ENCODE peak calls at places on chromosomes 6 and 20, in four cellular contexts. One of them, this sample, is unnamed.
A peak's percentile ranks its signal among the peaks of the same experiment; 100 is the strongest.

GRCh38 chr6:14762077-14762476 is 483.8 kb upstream of the JARID2 start:
- DNase-seq in BE2C: no peak
- DNase-seq in A673: no peak
- DNase-seq in omental fat pad: no peak
- DNase-seq in this sample: no peak

GRCh38 chr20:64049060-64049886 is at the start of gene SOX18:
- DNase-seq in BE2C: peak; percentile 71
- DNase-seq in A673: peak; percentile 62
- DNase-seq in omental fat pad: no peak
- DNase-seq in this sample: no peak

GRCh38 chr20:11976966-11977365 is 59.3 kb downstream of the BTBD3 start:
- DNase-seq in BE2C: no peak
- DNase-seq in A673: no peak
- DNase-seq in omental fat pad: no peak
- DNase-seq in this sample: no peak

GRCh38 chr6:167152858-167153257 is 4.9 kb downstream of the GPR31 start:
- DNase-seq in BE2C: no peak
- DNase-seq in A673: no peak
- DNase-seq in omental fat pad: no peak
- DNase-seq in this sample: no peak

GRCh38 chr6:47701374-47701773 is 3.0 kb downstream of the ADGRF4 start:
- DNase-seq in BE2C: no peak
- DNase-seq in A673: no peak
- DNase-seq in omental fat pad: no peak
- DNase-seq in this sample: no peak

GRCh38 chr6:156618600-156619205 is 158.5 kb upstream of the ARID1B start:
- DNase-seq in BE2C: peak; percentile 52
- DNase-seq in A673: peak; percentile 68
- DNase-seq in omental fat pad: no peak
- DNase-seq in this sample: no peak

GRCh38 chr20:49989234-49990065 is 6.7 kb downstream of the SNAI1 start:
- DNase-seq in BE2C: no peak
- DNase-seq in A673: peak; percentile 75
- DNase-seq in omental fat pad: no peak
- DNase-seq in this sample: no peak

GRCh38 chr6:118387921-118388701 is 160.0 kb upstream of the PLN start:
- DNase-seq in BE2C: no peak
- DNase-seq in A673: peak; percentile 7
- DNase-seq in omental fat pad: no peak
- DNase-seq in this sample: peak; percentile 76

GRCh38 chr6:3617681-3618299 is 133.7 kb downstream of the PXDC1 start:
- DNase-seq in BE2C: no peak
- DNase-seq in A673: no peak
- DNase-seq in omental fat pad: no peak
- DNase-seq in this sample: no peak

GRCh38 chr20:63624486-63624885 is 2.4 kb downstream of the GMEB2 start:
- DNase-seq in BE2C: no peak
- DNase-seq in A673: peak; percentile 89
- DNase-seq in omental fat pad: no peak
- DNase-seq in this sample: no peak

GRCh38 chr6:56040271-56040670 is 164.9 kb upstream of the BMP5 start:
- DNase-seq in BE2C: no peak
- DNase-seq in A673: peak; percentile 34
- DNase-seq in omental fat pad: no peak
- DNase-seq in this sample: no peak

GRCh38 chr6:117938324-117938995 is 31.4 kb downstream of the SLC35F1 start:
- DNase-seq in BE2C: peak; percentile 58
- DNase-seq in A673: peak; percentile 11
- DNase-seq in omental fat pad: no peak
- DNase-seq in this sample: no peak

GRCh38 chr6:16683524-16684194 is 77.6 kb downstream of the ATXN1 start:
- DNase-seq in BE2C: peak; percentile 56
- DNase-seq in A673: peak; percentile 51
- DNase-seq in omental fat pad: no peak
- DNase-seq in this sample: no peak

GRCh38 chr6:122696853-122697252 is 82.7 kb upstream of the FABP7 start:
- DNase-seq in BE2C: no peak
- DNase-seq in A673: no peak
- DNase-seq in omental fat pad: no peak
- DNase-seq in this sample: no peak

GRCh38 chr6:54426995-54427394 is 118.8 kb downstream of the TINAG start:
- DNase-seq in BE2C: no peak
- DNase-seq in A673: no peak
- DNase-seq in omental fat pad: no peak
- DNase-seq in this sample: no peak

GRCh38 chr6:69791065-69791471 is 5.7 kb downstream of the LMBRD1 start:
- DNase-seq in BE2C: no peak
- DNase-seq in A673: peak; percentile 45
- DNase-seq in omental fat pad: no peak
- DNase-seq in this sample: no peak

GRCh38 chr6:116398366-116399005 is 27.7 kb downstream of the DSE start:
- DNase-seq in BE2C: no peak
- DNase-seq in A673: no peak
- DNase-seq in omental fat pad: no peak
- DNase-seq in this sample: no peak

GRCh38 chr20:60905919-60906318 is 346.1 kb upstream of the CDH4 start:
- DNase-seq in BE2C: no peak
- DNase-seq in A673: no peak
- DNase-seq in omental fat pad: no peak
- DNase-seq in this sample: no peak

GRCh38 chr6:37340639-37340943 is 13.2 kb upstream of the RNF8 start:
- DNase-seq in BE2C: no peak
- DNase-seq in A673: no peak
- DNase-seq in omental fat pad: no peak
- DNase-seq in this sample: peak; percentile 33

GRCh38 chr6:156010-156409 is 136.3 kb upstream of the DUSP22 start:
- DNase-seq in BE2C: no peak
- DNase-seq in A673: no peak
- DNase-seq in omental fat pad: no peak
- DNase-seq in this sample: no peak

GRCh38 chr6:139973602-139974373 is 599.3 kb upstream of the CITED2 start:
- DNase-seq in BE2C: no peak
- DNase-seq in A673: peak; percentile 80
- DNase-seq in omental fat pad: no peak
- DNase-seq in this sample: no peak

GRCh38 chr6:28353981-28354676 is 4.4 kb downstream of the ZKSCAN3 start:
- DNase-seq in BE2C: peak; percentile 22
- DNase-seq in A673: no peak
- DNase-seq in omental fat pad: no peak
- DNase-seq in this sample: peak; percentile 78

GRCh38 chr6:79266051-79266450 is 31.6 kb upstream of the HMGN3 start:
- DNase-seq in BE2C: no peak
- DNase-seq in A673: no peak
- DNase-seq in omental fat pad: no peak
- DNase-seq in this sample: no peak

GRCh38 chr6:122129313-122130025 is 270.0 kb upstream of the HSF2 start:
- DNase-seq in BE2C: no peak
- DNase-seq in A673: no peak
- DNase-seq in omental fat pad: no peak
- DNase-seq in this sample: no peak

GRCh38 chr6:31083742-31084354 is 28.5 kb downstream of the C6orf15 start:
- DNase-seq in BE2C: peak; percentile 56
- DNase-seq in A673: peak; percentile 68
- DNase-seq in omental fat pad: no peak
- DNase-seq in this sample: no peak

GRCh38 chr6:31070711-31071197 is 41.6 kb downstream of the C6orf15 start:
- DNase-seq in BE2C: peak; percentile 30
- DNase-seq in A673: peak; percentile 79
- DNase-seq in omental fat pad: no peak
- DNase-seq in this sample: no peak

GRCh38 chr6:118161364-118161763 is 254.3 kb downstream of the SLC35F1 start:
- DNase-seq in BE2C: no peak
- DNase-seq in A673: no peak
- DNase-seq in omental fat pad: no peak
- DNase-seq in this sample: no peak

GRCh38 chr20:57526067-57526884 is 1.3 kb upstream of the CTCFL start:
- DNase-seq in BE2C: peak; percentile 40
- DNase-seq in A673: peak; percentile 44
- DNase-seq in omental fat pad: no peak
- DNase-seq in this sample: no peak

DNA sequence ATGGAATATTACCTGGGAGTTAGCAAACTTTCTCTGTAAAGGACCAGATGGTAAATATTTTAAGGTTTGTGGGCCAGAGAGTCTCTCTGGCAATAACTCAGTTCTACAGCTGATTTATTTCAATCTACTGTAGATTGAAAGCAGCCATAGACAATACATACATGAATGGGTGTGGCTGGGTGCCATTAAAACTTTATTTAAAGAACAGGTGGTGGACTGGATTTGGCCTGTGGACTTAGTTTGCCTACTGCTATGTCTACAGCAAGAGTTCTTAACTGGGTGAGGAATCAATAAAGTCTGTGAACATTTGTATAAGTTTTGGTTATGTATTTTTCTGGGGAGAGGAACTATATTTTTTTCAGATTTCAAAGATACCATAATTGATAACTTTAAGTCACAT is 55.1 kb downstream of the SLC22A2 start:
- DNase-seq in BE2C: no peak
- DNase-seq in A673: no peak
- DNase-seq in omental fat pad: no peak
- DNase-seq in this sample: no peak
- TF ChIP-seq CTCF in BE2C: no peak
- TF ChIP-seq CTCF in A673: no peak
- TF ChIP-seq CTCF in omental fat pad: no peak
- TF ChIP-seq CTCF in this sample: no peak

GRCh38 chr6:109059591-109060021 is 35.0 kb downstream of the SESN1 start:
- DNase-seq in BE2C: no peak
- DNase-seq in A673: no peak
- DNase-seq in omental fat pad: no peak
- DNase-seq in this sample: no peak
- TF ChIP-seq CTCF in BE2C: no peak
- TF ChIP-seq CTCF in A673: peak; percentile 25
- TF ChIP-seq CTCF in omental fat pad: no peak
- TF ChIP-seq CTCF in this sample: peak; percentile 53

GRCh38 chr6:32148722-32149576 is 2.8 kb downstream of the PRRT1 start:
- DNase-seq in BE2C: peak; percentile 45
- DNase-seq in A673: no peak
- DNase-seq in omental fat pad: peak; percentile 46
- DNase-seq in this sample: no peak
- TF ChIP-seq CTCF in BE2C: no peak
- TF ChIP-seq CTCF in A673: no peak
- TF ChIP-seq CTCF in omental fat pad: no peak
- TF ChIP-seq CTCF in this sample: no peak

DNA sequence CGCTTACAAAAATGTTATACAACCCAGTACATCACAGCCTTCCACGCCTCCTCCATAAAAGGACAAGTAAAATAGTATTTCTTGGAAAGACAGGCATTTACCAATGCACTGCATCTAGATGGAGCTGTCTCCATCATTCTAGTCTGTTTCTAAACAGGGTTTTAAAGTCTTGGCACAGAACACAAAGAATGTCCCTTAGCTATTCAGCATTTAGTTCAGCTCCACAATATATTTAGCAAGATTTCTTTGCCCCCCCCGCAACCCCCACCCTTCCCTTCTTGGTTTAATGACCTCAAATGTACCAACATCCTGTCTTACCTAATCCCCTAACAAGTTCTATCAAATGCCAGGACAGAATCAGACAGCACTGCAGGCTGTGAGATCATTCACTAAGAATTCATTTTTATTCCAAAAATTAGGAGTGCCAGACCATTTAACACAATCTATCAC is 198.6 kb downstream of the BACH2 start:
- DNase-seq in BE2C: no peak
- DNase-seq in A673: peak; percentile 87
- DNase-seq in omental fat pad: peak; percentile 55
- DNase-seq in this sample: no peak
- TF ChIP-seq CTCF in BE2C: peak; percentile 22
- TF ChIP-seq CTCF in A673: peak; percentile 58
- TF ChIP-seq CTCF in omental fat pad: no peak
- TF ChIP-seq CTCF in this sample: peak; percentile 37

GRCh38 chr20:23200914-23201313 is 114.8 kb upstream of the CD93 start:
- DNase-seq in BE2C: no peak
- DNase-seq in A673: peak; percentile 24
- DNase-seq in omental fat pad: no peak
- DNase-seq in this sample: peak; percentile 8
- TF ChIP-seq CTCF in BE2C: no peak
- TF ChIP-seq CTCF in A673: peak; percentile 14
- TF ChIP-seq CTCF in omental fat pad: no peak
- TF ChIP-seq CTCF in this sample: peak; percentile 72

GRCh38 chr20:34629904-34630303 is 47.0 kb downstream of the PIGU start:
- DNase-seq in BE2C: no peak
- DNase-seq in A673: no peak
- DNase-seq in omental fat pad: no peak
- DNase-seq in this sample: no peak
- TF ChIP-seq CTCF in BE2C: no peak
- TF ChIP-seq CTCF in A673: no peak
- TF ChIP-seq CTCF in omental fat pad: no peak
- TF ChIP-seq CTCF in this sample: no peak

GRCh38 chr6:150685860-150686259 is 86.2 kb downstream of the PLEKHG1 start:
- DNase-seq in BE2C: peak; percentile 50
- DNase-seq in A673: peak; percentile 48
- DNase-seq in omental fat pad: no peak
- DNase-seq in this sample: peak; percentile 4
- TF ChIP-seq CTCF in BE2C: peak; percentile 67
- TF ChIP-seq CTCF in A673: peak; percentile 92
- TF ChIP-seq CTCF in omental fat pad: no peak
- TF ChIP-seq CTCF in this sample: peak; percentile 83

GRCh38 chr6:136341967-136342366 is 52.3 kb upstream of the BCLAF1 start:
- DNase-seq in BE2C: peak; percentile 34
- DNase-seq in A673: no peak
- DNase-seq in omental fat pad: no peak
- DNase-seq in this sample: peak; percentile 17
- TF ChIP-seq CTCF in BE2C: peak; percentile 57
- TF ChIP-seq CTCF in A673: no peak
- TF ChIP-seq CTCF in omental fat pad: no peak
- TF ChIP-seq CTCF in this sample: peak; percentile 44

DNA sequence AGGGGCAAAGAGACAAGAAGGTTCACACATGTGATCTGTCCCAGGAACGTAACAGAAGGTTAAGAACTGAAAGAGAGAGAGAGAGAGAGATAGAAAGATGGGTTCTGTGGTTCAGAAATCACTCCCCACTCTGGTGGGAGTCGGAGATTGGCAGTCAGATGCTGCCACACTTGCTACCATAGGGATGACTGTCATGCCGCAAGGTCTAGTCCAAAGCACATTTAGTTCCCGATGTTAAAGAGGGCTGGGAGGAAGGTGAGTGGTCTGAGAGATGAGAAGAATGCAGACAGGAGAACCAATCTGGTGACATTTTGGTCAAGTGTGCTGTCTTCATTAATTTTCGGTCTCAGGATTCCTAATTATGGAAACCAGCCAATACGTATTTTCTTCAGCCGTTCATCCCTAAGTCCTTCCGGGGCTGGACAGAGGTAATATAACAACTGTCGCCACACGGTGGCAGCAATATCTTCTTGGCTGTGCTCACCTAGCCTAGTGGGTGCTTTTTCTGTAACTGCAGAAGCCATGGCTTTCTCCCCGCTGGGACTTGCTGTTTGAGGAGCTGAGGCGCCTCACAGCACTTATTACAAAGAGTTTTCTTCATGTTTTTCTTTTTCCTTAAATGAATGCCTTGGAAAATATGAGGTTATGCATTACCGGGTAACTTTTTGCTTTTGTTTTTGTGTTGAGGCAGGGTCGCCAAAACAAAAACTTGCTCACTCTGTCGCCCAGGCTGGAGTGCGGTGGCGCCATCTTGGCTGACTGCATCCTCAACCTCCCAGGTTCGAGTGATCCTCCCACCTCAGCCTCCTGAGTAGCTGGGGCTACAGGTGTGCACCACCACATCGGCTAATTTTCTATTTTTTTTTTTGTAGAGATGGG is 46.0 kb downstream of the SLC35D3 start:
- DNase-seq in BE2C: peak; percentile 79
- DNase-seq in A673: peak; percentile 82
- DNase-seq in omental fat pad: peak; percentile 37
- DNase-seq in this sample: peak; percentile 51
- TF ChIP-seq CTCF in BE2C: peak; percentile 72
- TF ChIP-seq CTCF in A673: peak; percentile 84
- TF ChIP-seq CTCF in omental fat pad: no peak
- TF ChIP-seq CTCF in this sample: peak; percentile 88